ENCODE peak calls at places on chromosomes 16 and 17, in four cellular contexts. M is stomach, Q is GM12865, F is heart right ventricle. Y is an unnamed sample.

GRCh38 chr16:57084996-57085395 is 7.4 kb upstream of the CPNE2 start:
- DNase-seq in M (no peak), Q (no peak), F (no peak), Y (no peak)

GRCh38 chr16:71441348-71441781 is 489 bp downstream of the TLE7 start:
- DNase-seq in M (no peak), Q (no peak), F (no peak), Y (no peak)

GRCh38 chr17:74307984-74308773 is 17.8 kb upstream of the KIF19 start:
- DNase-seq in M (no peak), Q (no peak), F (peak), Y (no peak)

GRCh38 chr17:78873519-78874340 is 29.3 kb downstream of the CEP295NL start:
- DNase-seq in M (peak), Q (no peak), F (no peak), Y (no peak)

GRCh38 chr17:45440161-45440859 is 7.6 kb upstream of the ARHGAP27 start:
- DNase-seq in M (no peak), Q (peak), F (no peak), Y (no peak)

GRCh38 chr17:19771971-19772630 is 24.0 kb upstream of the ALDH3A1 start:
- DNase-seq in M (no peak), Q (peak), F (no peak), Y (no peak)

GRCh38 chr16:4609200-4610010 is 5.3 kb downstream of the UBALD1 start:
- DNase-seq in M (no peak), Q (no peak), F (no peak), Y (peak)

GRCh38 chr17:78597923-78598545 is 20.8 kb upstream of the DNAH17 start:
- DNase-seq in M (no peak), Q (no peak), F (no peak), Y (no peak)

GRCh38 chr16:88963583-88963982 is 13.4 kb downstream of the CBFA2T3 start:
- DNase-seq in M (no peak), Q (no peak), F (peak), Y (no peak)

GRCh38 chr16:82055728-82056549 is 20.9 kb downstream of the HSD17B2 start:
- DNase-seq in M (no peak), Q (no peak), F (no peak), Y (no peak)

DNA sequence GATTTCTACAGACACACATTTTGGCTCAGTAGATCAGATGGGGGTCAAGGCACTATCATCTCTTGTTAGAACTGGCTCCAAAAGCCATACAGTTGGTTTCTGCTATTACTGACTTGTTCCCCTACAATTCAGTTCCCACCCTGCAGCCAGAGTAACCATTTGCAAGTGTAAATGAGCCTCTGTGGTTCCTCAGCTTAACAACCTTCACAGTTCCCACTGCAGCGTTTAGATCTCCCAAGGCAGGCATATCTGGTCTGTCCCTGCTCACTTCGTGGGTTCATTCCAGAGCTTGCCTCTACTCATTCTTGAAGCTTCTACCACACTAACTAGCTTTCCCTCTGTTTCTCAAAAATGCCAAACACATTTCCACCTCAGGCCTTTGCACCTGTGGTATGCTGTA is 186.1 kb downstream of the CBLN1 start:
- DNase-seq in M (no peak), Q (no peak), F (no peak), Y (no peak)
- TF ChIP-seq CTCF in M (no peak), Q (no peak), F (no peak), Y (no peak)

GRCh38 chr16:86251682-86252081 is 258.6 kb upstream of the FOXF1 start:
- DNase-seq in M (no peak), Q (no peak), F (no peak), Y (no peak)

GRCh38 chr16:86249631-86250030 is 260.7 kb upstream of the FOXF1 start:
- DNase-seq in M (no peak), Q (no peak), F (no peak), Y (no peak)

GRCh38 chr16:86256995-86257394 is 253.3 kb upstream of the FOXF1 start:
- DNase-seq in M (no peak), Q (no peak), F (no peak), Y (no peak)

GRCh38 chr16:86248325-86248905 is 261.9 kb upstream of the FOXF1 start:
- DNase-seq in M (no peak), Q (no peak), F (no peak), Y (no peak)

DNA sequence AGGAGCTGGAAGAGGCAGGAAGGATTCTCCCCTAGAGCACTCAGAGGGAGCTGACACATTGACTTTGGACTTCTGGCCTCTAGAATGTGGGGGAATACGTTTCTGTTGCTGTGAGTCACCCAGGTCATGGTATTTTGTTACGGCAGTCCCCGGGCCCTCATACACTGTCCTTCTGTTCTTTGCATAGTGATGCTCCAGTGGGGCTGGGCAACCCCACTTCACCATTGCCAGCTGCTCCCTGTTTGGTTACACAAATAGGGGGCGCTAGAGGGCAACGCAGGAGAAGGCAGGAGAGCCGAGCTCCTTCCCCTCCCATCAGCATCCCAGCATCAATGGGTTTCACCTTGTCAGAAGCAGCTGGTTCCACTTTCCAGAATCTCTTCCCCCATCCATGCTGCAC is 257.7 kb upstream of the FOXF1 start:
- DNase-seq in M (no peak), Q (peak), F (no peak), Y (no peak)
- TF ChIP-seq CTCF in M (no peak), Q (peak), F (no peak), Y (no peak)

GRCh38 chr16:68282064-68282452 is 17.7 kb downstream of the SLC7A6 start:
- DNase-seq in M (no peak), Q (no peak), F (no peak), Y (no peak)

GRCh38 chr16:68279726-68280125 is 15.4 kb downstream of the SLC7A6 start:
- DNase-seq in M (no peak), Q (no peak), F (no peak), Y (no peak)

GRCh38 chr16:68281368-68282063 is 17.2 kb downstream of the SLC7A6 start:
- DNase-seq in M (no peak), Q (no peak), F (no peak), Y (no peak)

GRCh38 chr16:68283346-68283745 is 19.0 kb downstream of the SLC7A6 start:
- DNase-seq in M (no peak), Q (no peak), F (no peak), Y (no peak)

GRCh38 chr16:68280160-68280559 is 15.8 kb downstream of the SLC7A6 start:
- DNase-seq in M (no peak), Q (no peak), F (no peak), Y (no peak)
- TF ChIP-seq CTCF in M (no peak), Q (no peak), F (no peak), Y (no peak)

GRCh38 chr17:49618112-49618611 is 42.5 kb downstream of the NXPH3 start:
- DNase-seq in M (no peak), Q (no peak), F (no peak), Y (no peak)

GRCh38 chr17:49616546-49617205 is 41.0 kb downstream of the NXPH3 start:
- DNase-seq in M (peak), Q (peak), F (peak), Y (no peak)

GRCh38 chr17:49612721-49613120 is 37.0 kb downstream of the NXPH3 start:
- DNase-seq in M (no peak), Q (no peak), F (no peak), Y (no peak)

GRCh38 chr17:49610883-49611584 is 35.4 kb downstream of the NXPH3 start:
- DNase-seq in M (no peak), Q (no peak), F (no peak), Y (no peak)

GRCh38 chr17:49616086-49616485 is 40.4 kb downstream of the NXPH3 start:
- DNase-seq in M (no peak), Q (peak), F (no peak), Y (no peak)
- TF ChIP-seq CTCF in M (no peak), Q (no peak), F (peak), Y (no peak)

GRCh38 chr16:67419931-67420330 is 3.7 kb upstream of the ZDHHC1 start:
- DNase-seq in M (no peak), Q (no peak), F (no peak), Y (no peak)
- TF ChIP-seq CTCF in M (no peak), Q (no peak), F (no peak), Y (no peak)

GRCh38 chr17:36837616-36838272 is 99.5 kb upstream of the LHX1 start:
- DNase-seq in M (no peak), Q (no peak), F (no peak), Y (no peak)
- TF ChIP-seq CTCF in M (no peak), Q (no peak), F (no peak), Y (no peak)

GRCh38 chr17:75756451-75757085 is 8.4 kb downstream of the GALK1 start:
- DNase-seq in M (no peak), Q (no peak), F (no peak), Y (no peak)

GRCh38 chr17:75757086-75757681 is 7.8 kb downstream of the GALK1 start:
- DNase-seq in M (no peak), Q (no peak), F (no peak), Y (no peak)

GRCh38 chr17:75759457-75759856 is 5.5 kb downstream of the GALK1 start:
- DNase-seq in M (peak), Q (no peak), F (no peak), Y (no peak)

GRCh38 chr17:75755990-75756389 is 9.0 kb downstream of the GALK1 start:
- DNase-seq in M (no peak), Q (no peak), F (no peak), Y (no peak)

GRCh38 chr17:75758131-75758905 is 6.7 kb downstream of the GALK1 start:
- DNase-seq in M (no peak), Q (no peak), F (no peak), Y (no peak)
- TF ChIP-seq CTCF in M (no peak), Q (peak), F (peak), Y (peak)

GRCh38 chr17:8630802-8631553 is 453 bp upstream of the MYH10 start:
- DNase-seq in M (peak), Q (peak), F (peak), Y (peak)
- TF ChIP-seq CTCF in M (no peak), Q (peak), F (peak), Y (peak)

Y was measured in GM13976.